ENCODE peak calls at places on chromosomes 3 and 15, in four cellular contexts. Y is GM12878, B is HL-60, W is K562. D is an unnamed sample.

GRCh38 chr15:62462268-62462667 is 297.2 kb upstream of the C2CD4B start:
- DNase-seq in Y (no peak), B (no peak), W (no peak), D (no peak)

GRCh38 chr3:105715372-105715771 is 153.4 kb downstream of the CBLB start:
- DNase-seq in Y (no peak), B (no peak), W (no peak), D (no peak)

GRCh38 chr3:160140756-160141155 is 84.5 kb upstream of the C3orf80 start:
- DNase-seq in Y (no peak), B (no peak), W (no peak), D (no peak)

GRCh38 chr15:31226011-31226410 is 100.6 kb upstream of the KLF13 start:
- DNase-seq in Y (no peak), B (no peak), W (no peak), D (no peak)

GRCh38 chr3:33089515-33089914 is 7.4 kb downstream of the GLB1 start:
- DNase-seq in Y (peak; percentile 43), B (no peak), W (no peak), D (no peak)

GRCh38 chr3:5205165-5205941 is 17.8 kb downstream of the EDEM1 start:
- DNase-seq in Y (peak; percentile 86), B (no peak), W (no peak), D (no peak)

GRCh38 chr3:77467702-77468407 is 428.0 kb downstream of the ROBO2 start:
- DNase-seq in Y (no peak), B (no peak), W (no peak), D (no peak)

GRCh38 chr15:65939901-65940617 is 70.8 kb downstream of the RAB11A start:
- DNase-seq in Y (no peak), B (no peak), W (no peak), D (no peak)

GRCh38 chr3:186882125-186882524 is 39.6 kb downstream of the ADIPOQ start:
- DNase-seq in Y (no peak), B (no peak), W (no peak), D (no peak)

GRCh38 chr15:71567173-71567572 is 243.2 kb upstream of the NR2E3 start:
- DNase-seq in Y (no peak), B (no peak), W (no peak), D (no peak)

GRCh38 chr3:8500208-8500961 is 1.2 kb upstream of the LMCD1 start:
- DNase-seq in Y (no peak), B (no peak), W (no peak), D (no peak)

GRCh38 chr15:69576035-69576526 is 123.5 kb downstream of the RPLP1 start:
- DNase-seq in Y (peak; percentile 13), B (peak; percentile 79), W (no peak), D (no peak)
- TF ChIP-seq SPI1 in Y (no peak), B (no peak), W (no peak), D (no peak)

GRCh38 chr3:193819117-193819978 is 226.3 kb downstream of the OPA1 start:
- DNase-seq in Y (no peak), B (no peak), W (no peak), D (no peak)

GRCh38 chr3:193814166-193814565 is 221.2 kb downstream of the OPA1 start:
- DNase-seq in Y (no peak), B (no peak), W (no peak), D (no peak)

GRCh38 chr3:193815246-193816027 is 222.4 kb downstream of the OPA1 start:
- DNase-seq in Y (no peak), B (no peak), W (no peak), D (no peak)

GRCh38 chr3:193816028-193816395 is 223.0 kb downstream of the OPA1 start:
- DNase-seq in Y (no peak), B (no peak), W (no peak), D (no peak)

DNA sequence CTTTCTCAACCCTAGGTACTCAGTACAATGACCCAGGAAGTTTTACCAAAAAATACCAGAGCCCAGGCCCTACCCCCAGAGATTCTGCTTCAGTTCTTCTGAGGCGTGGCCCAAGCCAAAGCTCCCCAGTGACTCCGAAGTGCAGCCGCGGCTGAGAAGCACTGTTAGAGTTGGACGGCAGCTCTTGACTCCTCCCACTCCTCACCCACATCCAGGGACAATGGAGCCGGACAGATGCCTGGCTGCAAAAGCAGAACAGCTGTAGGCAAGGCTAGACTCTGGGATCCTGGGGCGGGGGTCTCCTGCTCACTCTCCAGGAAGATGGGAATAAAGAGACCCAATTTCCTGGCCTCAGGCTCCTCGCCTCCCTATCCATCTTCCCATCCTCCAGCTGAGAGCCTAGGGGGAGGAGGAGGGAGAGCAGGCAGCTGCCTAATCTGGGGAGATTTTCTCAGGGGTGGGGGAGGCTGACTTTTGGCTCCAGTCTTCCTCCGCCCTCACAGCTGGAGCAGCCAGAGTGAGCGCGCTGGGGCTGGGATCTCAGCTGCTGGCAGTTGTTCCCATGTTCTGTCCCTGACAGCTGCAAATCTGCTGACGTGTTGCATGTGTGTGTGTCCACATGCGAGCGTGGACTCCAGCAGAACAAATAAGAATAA is 223.8 kb downstream of the OPA1 start:
- DNase-seq in Y (no peak), B (no peak), W (peak; percentile 78), D (no peak)
- TF ChIP-seq POLR2AphosphoS5 in Y (no peak), B (no peak), W (no peak), D (no peak)

GRCh38 chr3:177694316-177694715 is 497.0 kb upstream of the TBL1XR1 start:
- DNase-seq in Y (no peak), B (no peak), W (no peak), D (no peak)
- TF ChIP-seq SPI1 in Y (no peak), B (no peak), W (no peak), D (no peak)

GRCh38 chr3:195705081-195705991 is 15.4 kb upstream of the MUC20 start:
- DNase-seq in Y (no peak), B (no peak), W (no peak), D (no peak)
- TF ChIP-seq POLR2AphosphoS5 in Y (no peak), B (no peak), W (no peak), D (no peak)

D was measured in GM12891.